ENCODE peak calls at places on chromosomes 4 and X, in nine cellular contexts. V is left lobe of liver; A is brain microvascular endothelial cell; F is NAMALWA; O is COR-L47; E is upper lobe of right lung; Q is activated CD8-positive, alpha-beta memory T cell treated with anti-CD3 and anti-CD28 coated beads for 1 hour; B is C1 segment of cervical spinal cord; S is NCI-H1092. G is an unnamed sample.

GRCh38 chrX:9534686-9535085 is 69.8 kb downstream of the TBL1X start:
- DNase-seq in Q (no peak), E (no peak), A (no peak), S (no peak), F (no peak), V (no peak), O (no peak), B (peak; percentile 12), G (no peak)

GRCh38 chrX:31099536-31100090 is 27.8 kb upstream of the FTHL17 start:
- DNase-seq in O (no peak), V (no peak), Q (no peak), E (no peak), A (no peak), S (no peak), F (no peak), B (no peak), G (peak; percentile 42)

GRCh38 chr4:10643600-10644425 is 40.8 kb downstream of the CLNK start:
- DNase-seq in Q (no peak), A (no peak), B (no peak), F (no peak), E (no peak), O (no peak), S (no peak), V (no peak), G (no peak)

GRCh38 chrX:39903343-39903742 is 194.4 kb downstream of the BCOR start:
- DNase-seq in A (no peak), O (no peak), Q (no peak), E (no peak), B (no peak), F (no peak), V (no peak), S (no peak), G (no peak)

GRCh38 chr4:22324422-22324821 is 191.4 kb downstream of the ADGRA3 start:
- DNase-seq in V (no peak), F (no peak), B (no peak), A (no peak), S (no peak), E (no peak), Q (no peak), O (no peak), G (no peak)

GRCh38 chrX:30010471-30010870 is 204.9 kb upstream of the MAGEB2 start:
- DNase-seq in B (no peak), E (no peak), F (no peak), O (no peak), V (no peak), A (no peak), S (no peak), Q (no peak), G (no peak)

GRCh38 chr4:173735055-173735454 is 205.0 kb upstream of the HAND2 start:
- DNase-seq in B (no peak), V (no peak), S (no peak), E (no peak), Q (no peak), F (no peak), O (no peak), A (no peak), G (no peak)

GRCh38 chr4:27429260-27429970 is 568.8 kb downstream of the STIM2 start:
- DNase-seq in E (no peak), S (no peak), Q (no peak), V (no peak), A (no peak), F (no peak), B (no peak), O (no peak), G (no peak)

GRCh38 chr4:98661356-98662054 is 3.1 kb upstream of the TSPAN5 start:
- DNase-seq in Q (no peak), F (no peak), B (no peak), S (no peak), V (no peak), A (no peak), E (no peak), O (no peak), G (no peak)

GRCh38 chr4:56680266-56680665 is 830 bp downstream of the HOPX start:
- DNase-seq in O (no peak), B (no peak), S (no peak), V (no peak), F (no peak), Q (no peak), E (no peak), A (no peak), G (no peak)

GRCh38 chr4:29722253-29722652 is 997.9 kb upstream of the PCDH7 start:
- DNase-seq in Q (no peak), F (no peak), O (no peak), E (no peak), V (no peak), A (no peak), B (no peak), S (no peak), G (no peak)

GRCh38 chr4:23036921-23037495 is 344.3 kb downstream of the GBA3 start:
- DNase-seq in Q (no peak), B (no peak), F (no peak), E (no peak), S (no peak), A (no peak), O (no peak), V (no peak), G (no peak)

GRCh38 chr4:108224628-108225053 is 55.9 kb upstream of the LEF1 start:
- DNase-seq in V (no peak), O (no peak), Q (no peak), E (no peak), F (peak; percentile 13), A (peak; percentile 60), B (no peak), S (no peak), G (peak; percentile 38)

GRCh38 chrX:338836-339400 is 20.3 kb upstream of the GTPBP6 start:
- DNase-seq in V (no peak), F (no peak), E (peak; percentile 57), B (no peak), Q (no peak), O (no peak), S (no peak), A (no peak), G (no peak)

GRCh38 chr4:24248674-24249644 is 335.4 kb downstream of the DHX15 start:
- DNase-seq in V (no peak), A (no peak), O (no peak), B (no peak), S (no peak), F (no peak), Q (no peak), E (no peak), G (no peak)

GRCh38 chr4:181475781-181476180 is 767.4 kb upstream of the TENM3 start:
- DNase-seq in A (peak; percentile 9), O (no peak), B (no peak), E (no peak), V (no peak), Q (no peak), S (no peak), F (no peak), G (no peak)

GRCh38 chr4:39406763-39407583 is at the start of gene KLB:
- DNase-seq in V (peak; percentile 77), Q (no peak), F (no peak), E (no peak), S (no peak), O (no peak), A (no peak), B (no peak), G (no peak)

GRCh38 chr4:96652158-96652557 is 812.3 kb downstream of the PDHA2 start:
- DNase-seq in S (no peak), Q (no peak), E (no peak), V (no peak), F (no peak), O (no peak), A (peak; percentile 20), B (no peak), G (no peak)

GRCh38 chr4:74133786-74134499 is 24.0 kb upstream of the MTHFD2L start:
- DNase-seq in Q (no peak), O (peak; percentile 60), S (peak; percentile 34), E (peak; percentile 80), A (peak; percentile 95), F (peak; percentile 81), V (peak; percentile 78), B (peak; percentile 55), G (peak; percentile 65)

GRCh38 chr4:141458501-141458900 is 177.9 kb upstream of the IL15 start:
- DNase-seq in O (no peak), Q (no peak), V (no peak), F (no peak), A (peak; percentile 29), E (no peak), B (no peak), S (no peak), G (peak; percentile 0)

GRCh38 chrX:9747644-9748043 is 18.0 kb downstream of the GPR143 start:
- DNase-seq in O (no peak), Q (no peak), A (no peak), E (no peak), F (no peak), B (no peak), V (no peak), S (no peak), G (no peak)

GRCh38 chr4:86596802-86597201 is 2.7 kb downstream of the PTPN13 start:
- DNase-seq in S (no peak), B (no peak), V (no peak), F (no peak), A (no peak), O (no peak), E (no peak), Q (no peak), G (no peak)

GRCh38 chr4:140103676-140104075 is 50.3 kb downstream of the MAML3 start:
- DNase-seq in S (no peak), V (no peak), Q (no peak), E (no peak), B (no peak), O (no peak), F (no peak), A (peak; percentile 60), G (peak; percentile 46)

GRCh38 chr4:89897867-89898266 is 3.2 kb downstream of the MMRN1 start:
- DNase-seq in F (no peak), V (no peak), B (no peak), Q (no peak), S (no peak), E (no peak), O (no peak), A (no peak), G (no peak)

GRCh38 chr4:168856312-168856711 is 153.7 kb downstream of the CBR4 start:
- DNase-seq in S (no peak), E (no peak), A (peak; percentile 94), V (no peak), B (no peak), F (no peak), Q (no peak), O (no peak), G (peak; percentile 43)

GRCh38 chrX:70219938-70220764 is 14.3 kb upstream of the AWAT1 start:
- DNase-seq in A (peak; percentile 25), V (no peak), B (no peak), E (no peak), O (peak; percentile 83), Q (no peak), F (no peak), S (peak; percentile 68), G (peak; percentile 15)

GRCh38 chr4:55947254-55947882 is 1.4 kb upstream of the CEP135 start:
- DNase-seq in V (no peak), A (peak; percentile 6), F (peak; percentile 94), E (no peak), O (no peak), B (no peak), S (no peak), Q (no peak), G (peak; percentile 9)

GRCh38 chr4:76384052-76384451 is 36.9 kb downstream of the CCDC158 start:
- DNase-seq in S (no peak), O (no peak), A (no peak), Q (no peak), V (no peak), E (no peak), F (no peak), B (no peak), G (no peak)

GRCh38 chrX:129983575-129984131 is 1.2 kb downstream of the BCORL1 start:
- DNase-seq in S (no peak), V (no peak), A (no peak), O (no peak), E (peak; percentile 64), B (no peak), F (peak; percentile 17), Q (no peak), G (peak; percentile 18)

GRCh38 chrX:63561425-63561824 is 210.3 kb upstream of the SPIN4 start:
- DNase-seq in O (no peak), S (no peak), A (no peak), B (no peak), Q (no peak), V (no peak), E (no peak), F (peak; percentile 24), G (no peak)

GRCh38 chrX:118510076-118510475 is 14.5 kb downstream of the DOCK11 start:
- DNase-seq in S (no peak), A (no peak), B (no peak), O (no peak), Q (no peak), V (no peak), F (no peak), E (no peak), G (no peak)